ENCODE peak calls at places on chromosomes 6 and 20, in seven cellular contexts. W is nucleus accumbens, D is NCI-H1092 treated with DMSO at 0.1 percent for 48 hours, T is foreskin fibroblast, M is PC-3, V is HT-29, U is SK-N-DZ. L is an unnamed sample.

GRCh38 chr6:164398647-164399046 is 910.8 kb downstream of the C6orf118 start:
- DNase-seq in M (peak; percentile 15), U (no peak), W (no peak), V (no peak), T (no peak), D (no peak), L (no peak)

GRCh38 chr20:57397004-57397692 is 6.0 kb downstream of the RBM38 start:
- DNase-seq in W (no peak), D (no peak), M (no peak), V (no peak), U (no peak), T (no peak), L (no peak)

GRCh38 chr20:51420805-51421204 is 121.7 kb downstream of the NFATC2 start:
- DNase-seq in D (no peak), V (no peak), U (no peak), T (no peak), W (no peak), M (no peak), L (no peak)

GRCh38 chr6:86215323-86215722 is 572.6 kb upstream of the SYNCRIP start:
- DNase-seq in W (no peak), D (no peak), V (no peak), T (no peak), M (no peak), U (peak; percentile 96), L (no peak)

GRCh38 chr6:1364791-1365190 is 24.6 kb upstream of the FOXF2 start:
- DNase-seq in T (no peak), M (peak; percentile 16), W (no peak), V (no peak), U (no peak), D (no peak), L (no peak)

GRCh38 chr6:107862383-107862782 is 38.3 kb upstream of the SCML4 start:
- DNase-seq in W (no peak), M (no peak), D (no peak), T (no peak), U (no peak), V (no peak), L (no peak)

GRCh38 chr20:51382986-51383821 is 159.3 kb downstream of the NFATC2 start:
- DNase-seq in U (no peak), W (no peak), D (peak; percentile 88), V (peak; percentile 9), M (peak; percentile 95), T (peak; percentile 26), L (no peak)

GRCh38 chr20:63531686-63532448 is 5.3 kb downstream of the PTK6 start:
- DNase-seq in W (no peak), D (no peak), M (no peak), T (no peak), U (no peak), V (no peak), L (peak; percentile 2)

GRCh38 chr6:154932562-154933027 is 62.5 kb upstream of the TIAM2 start:
- DNase-seq in U (no peak), M (peak; percentile 82), V (peak; percentile 14), D (no peak), T (peak; percentile 75), W (no peak), L (no peak)

GRCh38 chr20:50625986-50626677 is 65.2 kb downstream of the RIPOR3 start:
- DNase-seq in V (peak; percentile 72), U (peak; percentile 80), T (no peak), M (peak; percentile 72), D (peak; percentile 29), W (no peak), L (peak; percentile 65)

GRCh38 chr20:10447028-10447427 is 11.9 kb downstream of the SLX4IP start:
- DNase-seq in V (peak; percentile 74), T (no peak), W (no peak), U (no peak), D (no peak), M (peak; percentile 86), L (no peak)

GRCh38 chr20:24657211-24657610 is 187.8 kb downstream of the SYNDIG1 start:
- DNase-seq in W (no peak), V (no peak), T (no peak), D (peak; percentile 59), M (peak; percentile 81), U (no peak), L (no peak)

GRCh38 chr6:160930547-160931377 is 60.8 kb upstream of the MAP3K4 start:
- DNase-seq in M (peak; percentile 74), W (peak; percentile 47), V (peak; percentile 34), U (peak; percentile 57), T (peak; percentile 71), D (peak; percentile 74), L (peak; percentile 89)

GRCh38 chr20:50409495-50409894 is 100.7 kb upstream of the PTPN1 start:
- DNase-seq in W (no peak), V (no peak), U (no peak), D (no peak), M (no peak), T (no peak), L (no peak)

GRCh38 chr6:141265748-141266647 is 866.7 kb upstream of the GJE1 start:
- DNase-seq in D (peak; percentile 44), V (no peak), W (no peak), M (peak; percentile 52), T (no peak), U (no peak), L (no peak)

GRCh38 chr20:37611346-37611745 is 82.5 kb upstream of the CTNNBL1 start:
- DNase-seq in D (no peak), T (no peak), W (no peak), M (no peak), V (no peak), U (no peak), L (no peak)

GRCh38 chr20:2065111-2065510 is 36.5 kb upstream of the STK35 start:
- DNase-seq in W (no peak), U (no peak), M (no peak), D (no peak), T (no peak), V (no peak), L (no peak)

GRCh38 chr20:3628502-3629314 is 34.5 kb downstream of the GFRA4 start:
- DNase-seq in U (no peak), T (no peak), M (no peak), W (no peak), V (no peak), D (no peak), L (no peak)

GRCh38 chr6:11413728-11414127 is 123.8 kb upstream of the TMEM170B start:
- DNase-seq in U (no peak), V (peak; percentile 60), T (no peak), M (peak; percentile 26), D (no peak), W (no peak), L (no peak)

GRCh38 chr20:59171986-59172385 is 8.4 kb downstream of the ZNF831 start:
- DNase-seq in W (no peak), M (no peak), T (no peak), V (no peak), U (no peak), D (no peak), L (no peak)

GRCh38 chr6:4776493-4776966 is 326 bp downstream of the CDYL start:
- DNase-seq in T (no peak), U (peak; percentile 45), W (no peak), D (peak; percentile 17), V (peak; percentile 45), M (no peak), L (peak; percentile 82)